ENCODE peak calls at places on chromosome 21, in six cellular contexts. C, G, M, U, T and X are unnamed samples.

GRCh38 chr21:34994646-34995631 is 54.2 kb downstream of the RUNX1 start:
- DNase-seq in C (no peak), G (no peak), M (no peak), U (no peak), T (no peak), X (no peak)

GRCh38 chr21:42568834-42569731 is 55.4 kb downstream of the SLC37A1 start:
- DNase-seq in C (no peak), G (no peak), M (no peak), U (no peak), T (no peak), X (no peak)

GRCh38 chr21:45203983-45204382 is 83.7 kb downstream of the POFUT2 start:
- DNase-seq in C (no peak), G (no peak), M (no peak), U (no peak), T (no peak), X (no peak)

GRCh38 chr21:31892686-31893085 is 19.9 kb downstream of the HUNK start:
- DNase-seq in C (no peak), G (no peak), M (no peak), U (no peak), T (no peak), X (no peak)

GRCh38 chr21:31235671-31236450 is 108.2 kb downstream of the TIAM1 start:
- DNase-seq in C (no peak), G (no peak), M (no peak), U (no peak), T (no peak), X (peak; percentile 44)

GRCh38 chr21:29072873-29073221 is 601 bp downstream of the CCT8 start:
- DNase-seq in C (peak; percentile 38), G (no peak), M (no peak), U (peak; percentile 23), T (no peak), X (peak; percentile 56)

GRCh38 chr21:45004481-45005263 is 64.8 kb downstream of the SLX9 start:
- DNase-seq in C (peak; percentile 32), G (no peak), M (peak; percentile 68), U (peak; percentile 27), T (no peak), X (no peak)

GRCh38 chr21:37253991-37254390 is 13.1 kb downstream of the VPS26C start:
- DNase-seq in C (peak; percentile 72), G (no peak), M (no peak), U (peak; percentile 38), T (no peak), X (no peak)

GRCh38 chr21:42161957-42162681 is 56.8 kb upstream of the ABCG1 start:
- DNase-seq in C (no peak), G (no peak), M (peak; percentile 87), U (no peak), T (no peak), X (peak; percentile 18)

GRCh38 chr21:41360072-41360821 is 1.6 kb upstream of the MX2 start:
- DNase-seq in C (peak; percentile 26), G (no peak), M (peak; percentile 83), U (no peak), T (no peak), X (peak; percentile 42)

GRCh38 chr21:41634858-41635257 is 126.9 kb upstream of the TMPRSS2 start:
- DNase-seq in C (peak; percentile 89), G (no peak), M (peak; percentile 46), U (peak; percentile 15), T (no peak), X (peak; percentile 88)

GRCh38 chr21:41133896-41134522 is 34.0 kb upstream of the BACE2 start:
- DNase-seq in C (peak; percentile 54), G (peak; percentile 59), M (no peak), U (no peak), T (no peak), X (peak; percentile 60)

GRCh38 chr21:26795866-26796329 is 49.3 kb downstream of the ADAMTS1 start:
- DNase-seq in C (peak; percentile 100), G (no peak), M (no peak), U (peak; percentile 94), T (no peak), X (peak; percentile 96)

GRCh38 chr21:41542727-41543126 is 34.8 kb upstream of the TMPRSS2 start:
- DNase-seq in C (no peak), G (no peak), M (no peak), U (no peak), T (no peak), X (no peak)

GRCh38 chr21:41396452-41397107 is 29.5 kb upstream of the MX1 start:
- DNase-seq in C (no peak), G (no peak), M (no peak), U (no peak), T (no peak), X (peak; percentile 48)